ENCODE peak calls at places on chromosomes 7 and 10, in ten cellular contexts. F is choroid plexus epithelial cell; W is CD8-positive, alpha-beta T cell; M is amniotic stem cell; B is NCI-H1930; S is MCF 10A; O is GM03348; X is effector CD8-positive, alpha-beta T cell; G is RWPE1; L is naive thymus-derived CD8-positive, alpha-beta T cell. J is an unnamed sample.

GRCh38 chr7:131556912-131557457 is 557 bp upstream of the PODXL start:
- DNase-seq in F (no peak), W (no peak), M (no peak), B (peak), S (no peak), O (no peak), X (no peak), G (no peak), L (no peak), J (no peak)

GRCh38 chr10:944034-944831 is 12.7 kb upstream of the LARP4B start:
- DNase-seq in F (peak), W (peak), M (peak), B (no peak), S (no peak), O (peak), X (no peak), G (peak), L (no peak), J (no peak)

GRCh38 chr7:82087099-82087498 is 317.3 kb upstream of the HGF start:
- DNase-seq in F (no peak), W (no peak), M (no peak), B (no peak), S (no peak), O (no peak), X (no peak), G (no peak), L (no peak), J (no peak)

GRCh38 chr10:17599089-17599488 is 18.1 kb downstream of the HACD1 start:
- DNase-seq in F (peak), W (no peak), M (no peak), B (no peak), S (peak), O (no peak), X (no peak), G (peak), L (no peak), J (peak)

GRCh38 chr7:142485617-142486226 is 227.9 kb upstream of the PRSS58 start:
- DNase-seq in F (peak), W (no peak), M (no peak), B (no peak), S (peak), O (peak), X (no peak), G (no peak), L (peak), J (no peak)

GRCh38 chr10:116590590-116591444 is at the start of gene PNLIPRP1:
- DNase-seq in F (no peak), W (no peak), M (no peak), B (no peak), S (no peak), O (no peak), X (no peak), G (no peak), L (no peak), J (no peak)

GRCh38 chr7:23468721-23469149 is 1.6 kb downstream of the IGF2BP3 start:
- DNase-seq in F (peak), W (no peak), M (no peak), B (no peak), S (peak), O (peak), X (no peak), G (no peak), L (no peak), J (no peak)

GRCh38 chr7:18638594-18639452 is 143.3 kb downstream of the HDAC9 start:
- DNase-seq in F (peak), W (no peak), M (no peak), B (no peak), S (peak), O (peak), X (no peak), G (no peak), L (no peak), J (peak)

GRCh38 chr10:11745045-11745444 is 2.9 kb downstream of the ECHDC3 start:
- DNase-seq in F (no peak), W (no peak), M (no peak), B (no peak), S (no peak), O (no peak), X (no peak), G (no peak), L (no peak), J (no peak)

GRCh38 chr10:6729071-6729773 is 149.1 kb upstream of the PRKCQ start:
- DNase-seq in F (no peak), W (no peak), M (no peak), B (no peak), S (peak), O (peak), X (no peak), G (peak), L (no peak), J (no peak)

GRCh38 chr7:27150568-27151340 is 1.6 kb downstream of the HOXA3 start:
- DNase-seq in F (peak), W (peak), M (peak), B (peak), S (peak), O (peak), X (peak), G (peak), L (peak), J (peak)

GRCh38 chr7:80088705-80089104 is 45.9 kb upstream of the GNAI1 start:
- DNase-seq in F (peak), W (no peak), M (no peak), B (no peak), S (peak), O (no peak), X (no peak), G (no peak), L (no peak), J (no peak)

GRCh38 chr10:77251297-77252013 is 386.2 kb downstream of the KCNMA1 start:
- DNase-seq in F (peak), W (no peak), M (no peak), B (peak), S (peak), O (peak), X (no peak), G (peak), L (peak), J (peak)

GRCh38 chr7:464712-465461 is 54.8 kb downstream of the PDGFA start:
- DNase-seq in F (peak), W (no peak), M (no peak), B (no peak), S (no peak), O (peak), X (no peak), G (no peak), L (no peak), J (no peak)

GRCh38 chr10:93968452-93969044 is 25.2 kb upstream of the PLCE1 start:
- DNase-seq in F (no peak), W (no peak), M (no peak), B (no peak), S (no peak), O (no peak), X (no peak), G (no peak), L (no peak), J (no peak)

GRCh38 chr10:4431114-4431862 is 394.7 kb upstream of the AKR1E2 start:
- DNase-seq in F (peak), W (no peak), M (peak), B (no peak), S (peak), O (no peak), X (no peak), G (no peak), L (no peak), J (peak)

J was measured in COLO829.